ENCODE peak calls at places on chromosomes 2 and 18, in seven cellular contexts. D is GM20000, J is PC-3, R is uterus, M is brain microvascular endothelial cell, U is astrocyte of the spinal cord, B is mucosa of descending colon. G is an unnamed sample.
A peak's percentile ranks its signal among the peaks of the same experiment; 100 is the strongest.

GRCh38 chr2:24392542-24393059 is 32.3 kb upstream of the ITSN2 start:
- DNase-seq in D (no peak), J (no peak), R (no peak), M (no peak), U (no peak), B (no peak), G (no peak)

GRCh38 chr2:204967199-204967995 is 422.1 kb downstream of the PARD3B start:
- DNase-seq in D (no peak), J (no peak), R (no peak), M (no peak), U (no peak), B (no peak), G (no peak)

GRCh38 chr2:96549967-96550786 is 13.6 kb downstream of the ARID5A start:
- DNase-seq in D (no peak), J (peak; percentile 82), R (no peak), M (no peak), U (no peak), B (peak; percentile 78), G (peak; percentile 70)

GRCh38 chr2:218387369-218388194 is 5.5 kb downstream of the SLC11A1 start:
- DNase-seq in D (no peak), J (peak; percentile 42), R (no peak), M (peak; percentile 70), U (peak; percentile 79), B (peak; percentile 88), G (no peak)

GRCh38 chr2:217902281-217903141 is 100.3 kb downstream of the TNS1 start:
- DNase-seq in D (no peak), J (peak; percentile 5), R (peak; percentile 89), M (peak; percentile 57), U (peak; percentile 47), B (peak; percentile 71), G (no peak)

GRCh38 chr2:3801506-3801905 is 98.1 kb downstream of the DCDC2C start:
- DNase-seq in D (no peak), J (no peak), R (no peak), M (no peak), U (no peak), B (no peak), G (no peak)

GRCh38 chr2:136284226-136285119 is 166.5 kb upstream of the CXCR4 start:
- DNase-seq in D (peak; percentile 25), J (no peak), R (no peak), M (no peak), U (no peak), B (no peak), G (no peak)

GRCh38 chr2:207163815-207164747 is 1.7 kb downstream of the KLF7 start:
- DNase-seq in D (peak; percentile 13), J (peak; percentile 54), R (peak; percentile 73), M (no peak), U (peak; percentile 59), B (peak; percentile 51), G (peak; percentile 46)

GRCh38 chr2:164388511-164388910 is 232.8 kb downstream of the GRB14 start:
- DNase-seq in D (peak; percentile 2), J (peak; percentile 75), R (no peak), M (peak; percentile 81), U (peak; percentile 85), B (no peak), G (no peak)

GRCh38 chr2:161745866-161746614 is 121.8 kb downstream of the SLC4A10 start:
- DNase-seq in D (no peak), J (peak; percentile 78), R (no peak), M (no peak), U (no peak), B (no peak), G (no peak)

GRCh38 chr2:7728388-7728787 is 811.2 kb downstream of the RNF144A start:
- DNase-seq in D (no peak), J (no peak), R (no peak), M (no peak), U (no peak), B (no peak), G (no peak)

GRCh38 chr2:73021371-73022010 is 50.0 kb downstream of the SFXN5 start:
- DNase-seq in D (no peak), J (no peak), R (no peak), M (no peak), U (no peak), B (no peak), G (no peak)

GRCh38 chr18:52156166-52156565 is 183.8 kb upstream of the DCC start:
- DNase-seq in D (no peak), J (peak; percentile 26), R (no peak), M (no peak), U (no peak), B (no peak), G (no peak)

GRCh38 chr2:134290363-134290762 is 36.5 kb downstream of the MGAT5 start:
- DNase-seq in D (peak; percentile 23), J (no peak), R (no peak), M (no peak), U (no peak), B (no peak), G (no peak)

GRCh38 chr2:160278889-160279196 is 78.8 kb upstream of the ITGB6 start:
- DNase-seq in D (no peak), J (peak; percentile 52), R (no peak), M (peak; percentile 25), U (peak; percentile 49), B (no peak), G (no peak)

GRCh38 chr2:1940660-1941059 is 196.3 kb upstream of the PXDN start:
- DNase-seq in D (no peak), J (no peak), R (no peak), M (no peak), U (peak; percentile 39), B (no peak), G (no peak)

GRCh38 chr2:7992612-7993596 is 689.0 kb upstream of the ID2 start:
- DNase-seq in D (no peak), J (peak; percentile 18), R (no peak), M (peak; percentile 19), U (no peak), B (no peak), G (no peak)

GRCh38 chr2:226985227-226985946 is 149.5 kb downstream of the RHBDD1 start:
- DNase-seq in D (peak; percentile 34), J (peak; percentile 75), R (peak; percentile 72), M (peak; percentile 77), U (peak; percentile 80), B (no peak), G (no peak)

GRCh38 chr2:198242093-198242492 is 437.7 kb downstream of the PLCL1 start:
- DNase-seq in D (no peak), J (no peak), R (no peak), M (no peak), U (no peak), B (no peak), G (no peak)

GRCh38 chr2:239181074-239181581 is 219.7 kb downstream of the HDAC4 start:
- DNase-seq in D (no peak), J (no peak), R (peak; percentile 6), M (no peak), U (no peak), B (peak; percentile 11), G (peak; percentile 5)

GRCh38 chr2:41400057-41400665 is 647.7 kb upstream of the PKDCC start:
- DNase-seq in D (no peak), J (peak; percentile 51), R (no peak), M (peak; percentile 23), U (peak; percentile 14), B (no peak), G (peak; percentile 43)

GRCh38 chr2:197946562-197946961 is 142.2 kb downstream of the PLCL1 start:
- DNase-seq in D (no peak), J (peak; percentile 5), R (peak; percentile 57), M (no peak), U (peak; percentile 27), B (no peak), G (no peak)

GRCh38 chr2:121237980-121238665 is 46.9 kb downstream of the TFCP2L1 start:
- DNase-seq in D (no peak), J (peak; percentile 2), R (no peak), M (peak; percentile 60), U (peak; percentile 49), B (peak; percentile 12), G (no peak)

GRCh38 chr2:119184512-119184911 is 26.0 kb upstream of the C1QL2 start:
- DNase-seq in D (no peak), J (no peak), R (no peak), M (no peak), U (no peak), B (no peak), G (no peak)

DNA sequence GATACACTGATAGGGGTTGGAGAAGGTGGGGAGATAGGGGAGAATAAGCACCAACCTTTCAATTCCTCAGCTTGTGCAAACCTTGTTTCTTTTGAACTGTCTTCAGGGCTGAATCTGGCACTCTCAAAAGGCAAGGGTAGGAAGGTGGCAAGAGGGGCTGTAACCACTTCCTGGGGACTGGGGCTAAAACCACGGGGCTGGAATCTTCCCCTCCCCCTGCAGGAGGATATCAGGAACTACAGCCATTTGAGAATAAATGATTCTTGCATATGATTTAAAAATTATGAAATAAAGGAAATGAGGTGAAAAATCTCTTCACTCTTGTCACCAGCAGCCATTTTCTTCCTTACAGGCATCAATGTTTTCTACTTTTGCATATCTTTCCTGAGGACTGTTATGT is 50.8 kb downstream of the ATOH8 start:
- DNase-seq in D (peak; percentile 50), J (peak; percentile 38), R (peak; percentile 12), M (no peak), U (no peak), B (no peak), G (no peak)
- TF ChIP-seq CTCF in D (peak; percentile 7), J (peak; percentile 77), R (peak; percentile 39), M (peak; percentile 77), U (peak; percentile 62), B (peak; percentile 34), G (peak; percentile 76)

DNA sequence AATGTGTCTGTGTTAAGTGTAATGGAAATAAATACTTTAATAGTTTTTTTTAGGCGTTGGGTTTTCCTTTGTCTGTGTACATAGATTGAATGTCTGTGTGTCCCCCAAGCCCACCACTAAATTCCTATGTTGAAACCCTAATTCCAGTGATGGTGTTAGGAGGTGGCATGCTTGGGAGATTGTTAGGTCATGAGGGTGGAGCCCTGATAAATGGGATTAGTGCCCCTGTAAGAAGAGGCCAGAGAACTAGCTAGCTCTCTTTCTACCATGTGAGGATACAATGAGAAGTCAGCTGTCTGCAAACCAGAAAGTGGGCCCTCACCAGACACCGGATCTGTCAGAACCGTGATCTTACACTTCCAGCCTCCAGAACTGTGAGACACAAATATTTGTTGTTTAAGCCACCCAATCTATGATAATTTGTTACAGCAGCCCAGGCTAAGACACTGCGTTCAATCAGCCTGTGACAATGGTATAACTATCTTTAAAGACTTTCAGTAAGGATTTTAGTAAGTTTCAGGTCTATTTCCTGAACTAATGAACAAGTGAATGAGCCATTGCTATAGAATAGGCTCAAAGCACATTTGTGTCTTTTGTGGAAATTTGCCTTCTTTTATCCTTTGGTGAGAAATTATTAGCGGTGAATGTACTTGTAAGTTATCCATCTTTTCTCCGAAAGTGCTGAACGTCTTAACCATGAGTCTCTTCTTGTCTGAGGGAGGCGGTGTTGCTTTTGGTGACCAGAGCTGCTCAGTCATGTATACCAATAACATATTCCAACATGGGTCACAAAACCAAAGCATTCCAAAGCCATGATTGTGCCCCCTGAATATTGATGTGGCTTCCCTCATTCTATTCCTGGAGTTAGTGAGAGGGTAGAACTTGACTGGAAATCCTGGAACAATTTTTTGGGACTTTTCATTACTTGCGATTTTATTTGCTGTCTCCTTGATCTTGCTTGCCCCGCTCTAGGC is 29.6 kb upstream of the IL1R1 start:
- DNase-seq in D (no peak), J (no peak), R (no peak), M (peak; percentile 92), U (peak; percentile 87), B (no peak), G (no peak)
- TF ChIP-seq CTCF in D (no peak), J (no peak), R (no peak), M (peak; percentile 32), U (no peak), B (no peak), G (no peak)

GRCh38 chr2:210617732-210618330 is 61.4 kb downstream of the CPS1 start:
- DNase-seq in D (peak; percentile 31), J (peak; percentile 64), R (no peak), M (peak; percentile 65), U (peak; percentile 58), B (no peak), G (no peak)
- TF ChIP-seq CTCF in D (no peak), J (peak; percentile 87), R (peak; percentile 19), M (peak; percentile 73), U (peak; percentile 71), B (peak; percentile 9), G (peak; percentile 33)

GRCh38 chr2:128282976-128283810 is 35.5 kb downstream of the HS6ST1 start:
- DNase-seq in D (no peak), J (no peak), R (no peak), M (no peak), U (no peak), B (peak; percentile 27), G (peak; percentile 50)
- TF ChIP-seq CTCF in D (no peak), J (peak; percentile 17), R (no peak), M (peak; percentile 18), U (no peak), B (no peak), G (no peak)

G was measured in glutamatergic neuron.